ENCODE peak calls at places on chromosomes 5 and 9, in eight cellular contexts. One of them, this sample, is unnamed.
A peak's percentile ranks its signal among the peaks of the same experiment; 100 is the strongest.

GRCh38 chr5:138905541-138905940 is 30.4 kb upstream of the LRRTM2 start:
- DNase-seq in activated CD4-positive, alpha-beta T cell treated with anti-CD3 and anti-CD28 coated beads for 24 hours: no peak
- DNase-seq in stimulated activated CD8-positive, alpha-beta memory T cell treated with anti-CD3 and anti-CD28 coated beads, Interleukin-4, amount 100 ng/mL, for 4 hours: no peak
- DNase-seq in EH: peak; percentile 88
- DNase-seq in kidney epithelial cell: peak; percentile 77
- DNase-seq in WTC11: no peak
- DNase-seq in A172: peak; percentile 51
- DNase-seq in HTR-8/SVneo: peak; percentile 21
- DNase-seq in this sample: no peak

GRCh38 chr9:108271236-108271635 is 584.5 kb downstream of the ACTL7B start:
- DNase-seq in activated CD4-positive, alpha-beta T cell treated with anti-CD3 and anti-CD28 coated beads for 24 hours: no peak
- DNase-seq in stimulated activated CD8-positive, alpha-beta memory T cell treated with anti-CD3 and anti-CD28 coated beads, Interleukin-4, amount 100 ng/mL, for 4 hours: no peak
- DNase-seq in EH: no peak
- DNase-seq in kidney epithelial cell: no peak
- DNase-seq in WTC11: no peak
- DNase-seq in A172: no peak
- DNase-seq in HTR-8/SVneo: no peak
- DNase-seq in this sample: no peak

GRCh38 chr9:34554211-34555001 is 31.6 kb upstream of the ENHO start:
- DNase-seq in activated CD4-positive, alpha-beta T cell treated with anti-CD3 and anti-CD28 coated beads for 24 hours: no peak
- DNase-seq in stimulated activated CD8-positive, alpha-beta memory T cell treated with anti-CD3 and anti-CD28 coated beads, Interleukin-4, amount 100 ng/mL, for 4 hours: no peak
- DNase-seq in EH: peak; percentile 10
- DNase-seq in kidney epithelial cell: no peak
- DNase-seq in WTC11: no peak
- DNase-seq in A172: peak; percentile 34
- DNase-seq in HTR-8/SVneo: no peak
- DNase-seq in this sample: no peak

GRCh38 chr5:76455531-76456132 is 52.5 kb downstream of the IQGAP2 start:
- DNase-seq in activated CD4-positive, alpha-beta T cell treated with anti-CD3 and anti-CD28 coated beads for 24 hours: no peak
- DNase-seq in stimulated activated CD8-positive, alpha-beta memory T cell treated with anti-CD3 and anti-CD28 coated beads, Interleukin-4, amount 100 ng/mL, for 4 hours: no peak
- DNase-seq in EH: no peak
- DNase-seq in kidney epithelial cell: no peak
- DNase-seq in WTC11: no peak
- DNase-seq in A172: no peak
- DNase-seq in HTR-8/SVneo: no peak
- DNase-seq in this sample: no peak

GRCh38 chr9:31100311-31100710 is 1284.1 kb upstream of the ACO1 start:
- DNase-seq in activated CD4-positive, alpha-beta T cell treated with anti-CD3 and anti-CD28 coated beads for 24 hours: no peak
- DNase-seq in stimulated activated CD8-positive, alpha-beta memory T cell treated with anti-CD3 and anti-CD28 coated beads, Interleukin-4, amount 100 ng/mL, for 4 hours: no peak
- DNase-seq in EH: no peak
- DNase-seq in kidney epithelial cell: no peak
- DNase-seq in WTC11: no peak
- DNase-seq in A172: no peak
- DNase-seq in HTR-8/SVneo: no peak
- DNase-seq in this sample: no peak

GRCh38 chr5:173786296-173787187 is 101.6 kb upstream of the CPEB4 start:
- DNase-seq in activated CD4-positive, alpha-beta T cell treated with anti-CD3 and anti-CD28 coated beads for 24 hours: no peak
- DNase-seq in stimulated activated CD8-positive, alpha-beta memory T cell treated with anti-CD3 and anti-CD28 coated beads, Interleukin-4, amount 100 ng/mL, for 4 hours: no peak
- DNase-seq in EH: no peak
- DNase-seq in kidney epithelial cell: no peak
- DNase-seq in WTC11: no peak
- DNase-seq in A172: no peak
- DNase-seq in HTR-8/SVneo: no peak
- DNase-seq in this sample: no peak

GRCh38 chr9:72322678-72323077 is 42.3 kb downstream of the ZFAND5 start:
- DNase-seq in activated CD4-positive, alpha-beta T cell treated with anti-CD3 and anti-CD28 coated beads for 24 hours: no peak
- DNase-seq in stimulated activated CD8-positive, alpha-beta memory T cell treated with anti-CD3 and anti-CD28 coated beads, Interleukin-4, amount 100 ng/mL, for 4 hours: no peak
- DNase-seq in EH: no peak
- DNase-seq in kidney epithelial cell: no peak
- DNase-seq in WTC11: no peak
- DNase-seq in A172: no peak
- DNase-seq in HTR-8/SVneo: no peak
- DNase-seq in this sample: no peak

GRCh38 chr9:137410891-137411249 is 12.1 kb downstream of the EXD3 start:
- DNase-seq in activated CD4-positive, alpha-beta T cell treated with anti-CD3 and anti-CD28 coated beads for 24 hours: no peak
- DNase-seq in stimulated activated CD8-positive, alpha-beta memory T cell treated with anti-CD3 and anti-CD28 coated beads, Interleukin-4, amount 100 ng/mL, for 4 hours: no peak
- DNase-seq in EH: no peak
- DNase-seq in kidney epithelial cell: no peak
- DNase-seq in WTC11: no peak
- DNase-seq in A172: no peak
- DNase-seq in HTR-8/SVneo: no peak
- DNase-seq in this sample: no peak

GRCh38 chr9:113872485-113873143 is 3.5 kb upstream of the ZNF618 start:
- DNase-seq in activated CD4-positive, alpha-beta T cell treated with anti-CD3 and anti-CD28 coated beads for 24 hours: no peak
- DNase-seq in stimulated activated CD8-positive, alpha-beta memory T cell treated with anti-CD3 and anti-CD28 coated beads, Interleukin-4, amount 100 ng/mL, for 4 hours: no peak
- DNase-seq in EH: no peak
- DNase-seq in kidney epithelial cell: no peak
- DNase-seq in WTC11: no peak
- DNase-seq in A172: no peak
- DNase-seq in HTR-8/SVneo: no peak
- DNase-seq in this sample: no peak

GRCh38 chr5:159887050-159887449 is 29.2 kb upstream of the ADRA1B start:
- DNase-seq in activated CD4-positive, alpha-beta T cell treated with anti-CD3 and anti-CD28 coated beads for 24 hours: no peak
- DNase-seq in stimulated activated CD8-positive, alpha-beta memory T cell treated with anti-CD3 and anti-CD28 coated beads, Interleukin-4, amount 100 ng/mL, for 4 hours: no peak
- DNase-seq in EH: peak; percentile 38
- DNase-seq in kidney epithelial cell: no peak
- DNase-seq in WTC11: no peak
- DNase-seq in A172: no peak
- DNase-seq in HTR-8/SVneo: no peak
- DNase-seq in this sample: no peak

GRCh38 chr5:160312139-160312959 is at the start of gene CCNJL:
- DNase-seq in activated CD4-positive, alpha-beta T cell treated with anti-CD3 and anti-CD28 coated beads for 24 hours: no peak
- DNase-seq in stimulated activated CD8-positive, alpha-beta memory T cell treated with anti-CD3 and anti-CD28 coated beads, Interleukin-4, amount 100 ng/mL, for 4 hours: no peak
- DNase-seq in EH: peak; percentile 56
- DNase-seq in kidney epithelial cell: no peak
- DNase-seq in WTC11: peak; percentile 88
- DNase-seq in A172: peak; percentile 75
- DNase-seq in HTR-8/SVneo: peak; percentile 95
- DNase-seq in this sample: peak; percentile 86

GRCh38 chr9:87711857-87712800 is 13.8 kb upstream of the CTSL start:
- DNase-seq in activated CD4-positive, alpha-beta T cell treated with anti-CD3 and anti-CD28 coated beads for 24 hours: no peak
- DNase-seq in stimulated activated CD8-positive, alpha-beta memory T cell treated with anti-CD3 and anti-CD28 coated beads, Interleukin-4, amount 100 ng/mL, for 4 hours: no peak
- DNase-seq in EH: peak; percentile 90
- DNase-seq in kidney epithelial cell: peak; percentile 71
- DNase-seq in WTC11: no peak
- DNase-seq in A172: peak; percentile 90
- DNase-seq in HTR-8/SVneo: no peak
- DNase-seq in this sample: no peak

GRCh38 chr9:129697956-129698757 is 32.7 kb downstream of the PRRX2 start:
- DNase-seq in activated CD4-positive, alpha-beta T cell treated with anti-CD3 and anti-CD28 coated beads for 24 hours: no peak
- DNase-seq in stimulated activated CD8-positive, alpha-beta memory T cell treated with anti-CD3 and anti-CD28 coated beads, Interleukin-4, amount 100 ng/mL, for 4 hours: no peak
- DNase-seq in EH: peak; percentile 68
- DNase-seq in kidney epithelial cell: no peak
- DNase-seq in WTC11: no peak
- DNase-seq in A172: no peak
- DNase-seq in HTR-8/SVneo: no peak
- DNase-seq in this sample: no peak

GRCh38 chr5:89105836-89106235 is 222.9 kb upstream of the MEF2C start:
- DNase-seq in activated CD4-positive, alpha-beta T cell treated with anti-CD3 and anti-CD28 coated beads for 24 hours: no peak
- DNase-seq in stimulated activated CD8-positive, alpha-beta memory T cell treated with anti-CD3 and anti-CD28 coated beads, Interleukin-4, amount 100 ng/mL, for 4 hours: no peak
- DNase-seq in EH: no peak
- DNase-seq in kidney epithelial cell: no peak
- DNase-seq in WTC11: no peak
- DNase-seq in A172: peak; percentile 16
- DNase-seq in HTR-8/SVneo: no peak
- DNase-seq in this sample: no peak

GRCh38 chr9:113588242-113588810 is 124.8 kb downstream of the RGS3 start:
- DNase-seq in activated CD4-positive, alpha-beta T cell treated with anti-CD3 and anti-CD28 coated beads for 24 hours: no peak
- DNase-seq in stimulated activated CD8-positive, alpha-beta memory T cell treated with anti-CD3 and anti-CD28 coated beads, Interleukin-4, amount 100 ng/mL, for 4 hours: no peak
- DNase-seq in EH: no peak
- DNase-seq in kidney epithelial cell: no peak
- DNase-seq in WTC11: no peak
- DNase-seq in A172: no peak
- DNase-seq in HTR-8/SVneo: no peak
- DNase-seq in this sample: no peak

GRCh38 chr5:119274767-119275130 is 81.1 kb upstream of the TNFAIP8 start:
- DNase-seq in activated CD4-positive, alpha-beta T cell treated with anti-CD3 and anti-CD28 coated beads for 24 hours: no peak
- DNase-seq in stimulated activated CD8-positive, alpha-beta memory T cell treated with anti-CD3 and anti-CD28 coated beads, Interleukin-4, amount 100 ng/mL, for 4 hours: no peak
- DNase-seq in EH: peak; percentile 80
- DNase-seq in kidney epithelial cell: peak; percentile 63
- DNase-seq in WTC11: no peak
- DNase-seq in A172: peak; percentile 43
- DNase-seq in HTR-8/SVneo: peak; percentile 36
- DNase-seq in this sample: no peak

GRCh38 chr9:13278368-13279246 is 885 bp downstream of the MPDZ start:
- DNase-seq in activated CD4-positive, alpha-beta T cell treated with anti-CD3 and anti-CD28 coated beads for 24 hours: no peak
- DNase-seq in stimulated activated CD8-positive, alpha-beta memory T cell treated with anti-CD3 and anti-CD28 coated beads, Interleukin-4, amount 100 ng/mL, for 4 hours: no peak
- DNase-seq in EH: peak; percentile 77
- DNase-seq in kidney epithelial cell: no peak
- DNase-seq in WTC11: peak; percentile 44
- DNase-seq in A172: peak; percentile 51
- DNase-seq in HTR-8/SVneo: no peak
- DNase-seq in this sample: peak; percentile 61

GRCh38 chr5:129541648-129542251 is 81.7 kb downstream of the ADAMTS19 start:
- DNase-seq in activated CD4-positive, alpha-beta T cell treated with anti-CD3 and anti-CD28 coated beads for 24 hours: no peak
- DNase-seq in stimulated activated CD8-positive, alpha-beta memory T cell treated with anti-CD3 and anti-CD28 coated beads, Interleukin-4, amount 100 ng/mL, for 4 hours: no peak
- DNase-seq in EH: peak; percentile 1
- DNase-seq in kidney epithelial cell: no peak
- DNase-seq in WTC11: no peak
- DNase-seq in A172: peak; percentile 2
- DNase-seq in HTR-8/SVneo: peak; percentile 0
- DNase-seq in this sample: no peak

GRCh38 chr5:126414874-126415502 is 8.2 kb upstream of the GRAMD2B start:
- DNase-seq in activated CD4-positive, alpha-beta T cell treated with anti-CD3 and anti-CD28 coated beads for 24 hours: no peak
- DNase-seq in stimulated activated CD8-positive, alpha-beta memory T cell treated with anti-CD3 and anti-CD28 coated beads, Interleukin-4, amount 100 ng/mL, for 4 hours: no peak
- DNase-seq in EH: peak; percentile 90
- DNase-seq in kidney epithelial cell: peak; percentile 19
- DNase-seq in WTC11: no peak
- DNase-seq in A172: no peak
- DNase-seq in HTR-8/SVneo: no peak
- DNase-seq in this sample: no peak

GRCh38 chr5:76960004-76960625 is 7.3 kb downstream of the CRHBP start:
- DNase-seq in activated CD4-positive, alpha-beta T cell treated with anti-CD3 and anti-CD28 coated beads for 24 hours: no peak
- DNase-seq in stimulated activated CD8-positive, alpha-beta memory T cell treated with anti-CD3 and anti-CD28 coated beads, Interleukin-4, amount 100 ng/mL, for 4 hours: no peak
- DNase-seq in EH: no peak
- DNase-seq in kidney epithelial cell: no peak
- DNase-seq in WTC11: peak; percentile 13
- DNase-seq in A172: peak; percentile 83
- DNase-seq in HTR-8/SVneo: peak; percentile 61
- DNase-seq in this sample: no peak

GRCh38 chr9:22097712-22098111 is 88.6 kb upstream of the CDKN2B start:
- DNase-seq in activated CD4-positive, alpha-beta T cell treated with anti-CD3 and anti-CD28 coated beads for 24 hours: no peak
- DNase-seq in stimulated activated CD8-positive, alpha-beta memory T cell treated with anti-CD3 and anti-CD28 coated beads, Interleukin-4, amount 100 ng/mL, for 4 hours: no peak
- DNase-seq in EH: peak; percentile 96
- DNase-seq in kidney epithelial cell: no peak
- DNase-seq in WTC11: no peak
- DNase-seq in A172: no peak
- DNase-seq in HTR-8/SVneo: no peak
- DNase-seq in this sample: no peak

GRCh38 chr5:162852145-162852544 is 585.2 kb upstream of the CCNG1 start:
- DNase-seq in activated CD4-positive, alpha-beta T cell treated with anti-CD3 and anti-CD28 coated beads for 24 hours: no peak
- DNase-seq in stimulated activated CD8-positive, alpha-beta memory T cell treated with anti-CD3 and anti-CD28 coated beads, Interleukin-4, amount 100 ng/mL, for 4 hours: no peak
- DNase-seq in EH: no peak
- DNase-seq in kidney epithelial cell: no peak
- DNase-seq in WTC11: no peak
- DNase-seq in A172: no peak
- DNase-seq in HTR-8/SVneo: no peak
- DNase-seq in this sample: no peak

GRCh38 chr5:1723957-1724821 is 75.4 kb downstream of the MRPL36 start:
- DNase-seq in activated CD4-positive, alpha-beta T cell treated with anti-CD3 and anti-CD28 coated beads for 24 hours: no peak
- DNase-seq in stimulated activated CD8-positive, alpha-beta memory T cell treated with anti-CD3 and anti-CD28 coated beads, Interleukin-4, amount 100 ng/mL, for 4 hours: no peak
- DNase-seq in EH: no peak
- DNase-seq in kidney epithelial cell: no peak
- DNase-seq in WTC11: no peak
- DNase-seq in A172: no peak
- DNase-seq in HTR-8/SVneo: no peak
- DNase-seq in this sample: no peak

GRCh38 chr5:124060010-124060409 is 548.0 kb downstream of the CSNK1G3 start:
- DNase-seq in activated CD4-positive, alpha-beta T cell treated with anti-CD3 and anti-CD28 coated beads for 24 hours: no peak
- DNase-seq in stimulated activated CD8-positive, alpha-beta memory T cell treated with anti-CD3 and anti-CD28 coated beads, Interleukin-4, amount 100 ng/mL, for 4 hours: no peak
- DNase-seq in EH: no peak
- DNase-seq in kidney epithelial cell: no peak
- DNase-seq in WTC11: no peak
- DNase-seq in A172: no peak
- DNase-seq in HTR-8/SVneo: no peak
- DNase-seq in this sample: no peak

GRCh38 chr9:35814106-35814840 is 569 bp downstream of the HINT2 start:
- DNase-seq in activated CD4-positive, alpha-beta T cell treated with anti-CD3 and anti-CD28 coated beads for 24 hours: peak; percentile 7
- DNase-seq in stimulated activated CD8-positive, alpha-beta memory T cell treated with anti-CD3 and anti-CD28 coated beads, Interleukin-4, amount 100 ng/mL, for 4 hours: no peak
- DNase-seq in EH: peak; percentile 74
- DNase-seq in kidney epithelial cell: no peak
- DNase-seq in WTC11: peak; percentile 79
- DNase-seq in A172: peak; percentile 59
- DNase-seq in HTR-8/SVneo: no peak
- DNase-seq in this sample: peak; percentile 76

GRCh38 chr9:112554516-112554915 is 67.9 kb downstream of the KIAA1958 start:
- DNase-seq in activated CD4-positive, alpha-beta T cell treated with anti-CD3 and anti-CD28 coated beads for 24 hours: no peak
- DNase-seq in stimulated activated CD8-positive, alpha-beta memory T cell treated with anti-CD3 and anti-CD28 coated beads, Interleukin-4, amount 100 ng/mL, for 4 hours: no peak
- DNase-seq in EH: peak; percentile 70
- DNase-seq in kidney epithelial cell: peak; percentile 47
- DNase-seq in WTC11: no peak
- DNase-seq in A172: peak; percentile 50
- DNase-seq in HTR-8/SVneo: no peak
- DNase-seq in this sample: no peak

GRCh38 chr5:36252722-36253340 is 11.1 kb upstream of the NADK2 start:
- DNase-seq in activated CD4-positive, alpha-beta T cell treated with anti-CD3 and anti-CD28 coated beads for 24 hours: no peak
- DNase-seq in stimulated activated CD8-positive, alpha-beta memory T cell treated with anti-CD3 and anti-CD28 coated beads, Interleukin-4, amount 100 ng/mL, for 4 hours: no peak
- DNase-seq in EH: no peak
- DNase-seq in kidney epithelial cell: no peak
- DNase-seq in WTC11: no peak
- DNase-seq in A172: no peak
- DNase-seq in HTR-8/SVneo: no peak
- DNase-seq in this sample: no peak

GRCh38 chr9:112858625-112859147 is 32.0 kb downstream of the SLC46A2 start:
- DNase-seq in activated CD4-positive, alpha-beta T cell treated with anti-CD3 and anti-CD28 coated beads for 24 hours: no peak
- DNase-seq in stimulated activated CD8-positive, alpha-beta memory T cell treated with anti-CD3 and anti-CD28 coated beads, Interleukin-4, amount 100 ng/mL, for 4 hours: no peak
- DNase-seq in EH: no peak
- DNase-seq in kidney epithelial cell: no peak
- DNase-seq in WTC11: no peak
- DNase-seq in A172: no peak
- DNase-seq in HTR-8/SVneo: no peak
- DNase-seq in this sample: no peak

This sample was measured in endothelial cell.